ENCODE peak calls at places on chromosomes 6 and 20, in four cellular contexts. One of them, this sample, is unnamed.

GRCh38 chr6:9914951-9915350 is 499.9 kb downstream of the TFAP2A start:
- DNase-seq in GM13976: no peak
- DNase-seq in Right ventricle myocardium superior: no peak
- DNase-seq in stimulated activated CD4-positive, alpha-beta T cell treated with anti-CD3 and anti-CD28 coated beads, Interleukin-15, amount 100 ng/mL, for 24 hours: no peak
- DNase-seq in this sample: no peak

GRCh38 chr6:142481466-142481865 is 179.7 kb downstream of the ADGRG6 start:
- DNase-seq in stimulated activated CD4-positive, alpha-beta T cell treated with anti-CD3 and anti-CD28 coated beads, Interleukin-15, amount 100 ng/mL, for 24 hours: no peak
- DNase-seq in Right ventricle myocardium superior: no peak
- DNase-seq in GM13976: no peak
- DNase-seq in this sample: no peak

GRCh38 chr20:17419459-17419858 is 111.7 kb downstream of the BFSP1 start:
- DNase-seq in stimulated activated CD4-positive, alpha-beta T cell treated with anti-CD3 and anti-CD28 coated beads, Interleukin-15, amount 100 ng/mL, for 24 hours: no peak
- DNase-seq in GM13976: no peak
- DNase-seq in Right ventricle myocardium superior: no peak
- DNase-seq in this sample: no peak

GRCh38 chr6:1406306-1407058 is 17.1 kb downstream of the FOXF2 start:
- DNase-seq in GM13976: no peak
- DNase-seq in stimulated activated CD4-positive, alpha-beta T cell treated with anti-CD3 and anti-CD28 coated beads, Interleukin-15, amount 100 ng/mL, for 24 hours: no peak
- DNase-seq in Right ventricle myocardium superior: no peak
- DNase-seq in this sample: no peak

GRCh38 chr6:31574106-31575061 is 981 bp upstream of the TNF start:
- DNase-seq in stimulated activated CD4-positive, alpha-beta T cell treated with anti-CD3 and anti-CD28 coated beads, Interleukin-15, amount 100 ng/mL, for 24 hours: peak
- DNase-seq in Right ventricle myocardium superior: no peak
- DNase-seq in GM13976: no peak
- DNase-seq in this sample: no peak

GRCh38 chr20:9235518-9235917 is 166.6 kb downstream of the PLCB4 start:
- DNase-seq in stimulated activated CD4-positive, alpha-beta T cell treated with anti-CD3 and anti-CD28 coated beads, Interleukin-15, amount 100 ng/mL, for 24 hours: no peak
- DNase-seq in Right ventricle myocardium superior: no peak
- DNase-seq in GM13976: no peak
- DNase-seq in this sample: no peak

GRCh38 chr6:85551264-85551663 is 42.4 kb downstream of the SNX14 start:
- DNase-seq in stimulated activated CD4-positive, alpha-beta T cell treated with anti-CD3 and anti-CD28 coated beads, Interleukin-15, amount 100 ng/mL, for 24 hours: no peak
- DNase-seq in Right ventricle myocardium superior: no peak
- DNase-seq in GM13976: no peak
- DNase-seq in this sample: peak

GRCh38 chr6:111784423-111784822 is 88.8 kb downstream of the FYN start:
- DNase-seq in GM13976: no peak
- DNase-seq in Right ventricle myocardium superior: no peak
- DNase-seq in stimulated activated CD4-positive, alpha-beta T cell treated with anti-CD3 and anti-CD28 coated beads, Interleukin-15, amount 100 ng/mL, for 24 hours: no peak
- DNase-seq in this sample: no peak

GRCh38 chr6:159716247-159717086 is 10.8 kb upstream of the WTAP start:
- DNase-seq in Right ventricle myocardium superior: no peak
- DNase-seq in stimulated activated CD4-positive, alpha-beta T cell treated with anti-CD3 and anti-CD28 coated beads, Interleukin-15, amount 100 ng/mL, for 24 hours: no peak
- DNase-seq in GM13976: no peak
- DNase-seq in this sample: no peak

GRCh38 chr6:347951-348859 is 43.3 kb upstream of the IRF4 start:
- DNase-seq in stimulated activated CD4-positive, alpha-beta T cell treated with anti-CD3 and anti-CD28 coated beads, Interleukin-15, amount 100 ng/mL, for 24 hours: no peak
- DNase-seq in Right ventricle myocardium superior: no peak
- DNase-seq in GM13976: no peak
- DNase-seq in this sample: no peak

GRCh38 chr6:155444120-155444917 is 11.3 kb downstream of the NOX3 start:
- DNase-seq in GM13976: no peak
- DNase-seq in stimulated activated CD4-positive, alpha-beta T cell treated with anti-CD3 and anti-CD28 coated beads, Interleukin-15, amount 100 ng/mL, for 24 hours: no peak
- DNase-seq in Right ventricle myocardium superior: no peak
- DNase-seq in this sample: peak

GRCh38 chr6:18477301-18477941 is 90.3 kb downstream of the RNF144B start:
- DNase-seq in stimulated activated CD4-positive, alpha-beta T cell treated with anti-CD3 and anti-CD28 coated beads, Interleukin-15, amount 100 ng/mL, for 24 hours: no peak
- DNase-seq in Right ventricle myocardium superior: no peak
- DNase-seq in GM13976: no peak
- DNase-seq in this sample: no peak

GRCh38 chr20:17848649-17849048 is 119.9 kb downstream of the SNX5 start:
- DNase-seq in Right ventricle myocardium superior: no peak
- DNase-seq in GM13976: no peak
- DNase-seq in stimulated activated CD4-positive, alpha-beta T cell treated with anti-CD3 and anti-CD28 coated beads, Interleukin-15, amount 100 ng/mL, for 24 hours: no peak
- DNase-seq in this sample: no peak

GRCh38 chr6:160943997-160944396 is 47.6 kb upstream of the MAP3K4 start:
- DNase-seq in stimulated activated CD4-positive, alpha-beta T cell treated with anti-CD3 and anti-CD28 coated beads, Interleukin-15, amount 100 ng/mL, for 24 hours: no peak
- DNase-seq in GM13976: no peak
- DNase-seq in Right ventricle myocardium superior: no peak
- DNase-seq in this sample: no peak

GRCh38 chr20:52003415-52003814 is 188.2 kb downstream of the ZFP64 start:
- DNase-seq in Right ventricle myocardium superior: no peak
- DNase-seq in stimulated activated CD4-positive, alpha-beta T cell treated with anti-CD3 and anti-CD28 coated beads, Interleukin-15, amount 100 ng/mL, for 24 hours: no peak
- DNase-seq in GM13976: no peak
- DNase-seq in this sample: no peak

GRCh38 chr20:25061821-25062530 is 4.0 kb upstream of the ACSS1 start:
- DNase-seq in GM13976: no peak
- DNase-seq in stimulated activated CD4-positive, alpha-beta T cell treated with anti-CD3 and anti-CD28 coated beads, Interleukin-15, amount 100 ng/mL, for 24 hours: no peak
- DNase-seq in Right ventricle myocardium superior: no peak
- DNase-seq in this sample: no peak

GRCh38 chr6:4670824-4671409 is 105.3 kb upstream of the CDYL start:
- DNase-seq in stimulated activated CD4-positive, alpha-beta T cell treated with anti-CD3 and anti-CD28 coated beads, Interleukin-15, amount 100 ng/mL, for 24 hours: no peak
- DNase-seq in GM13976: no peak
- DNase-seq in Right ventricle myocardium superior: no peak
- DNase-seq in this sample: no peak

GRCh38 chr6:41741625-41742490 is 5.3 kb downstream of the PGC start:
- DNase-seq in stimulated activated CD4-positive, alpha-beta T cell treated with anti-CD3 and anti-CD28 coated beads, Interleukin-15, amount 100 ng/mL, for 24 hours: no peak
- DNase-seq in GM13976: no peak
- DNase-seq in Right ventricle myocardium superior: peak
- DNase-seq in this sample: peak

GRCh38 chr6:6505111-6505510 is 83.4 kb upstream of the LY86 start:
- DNase-seq in GM13976: no peak
- DNase-seq in stimulated activated CD4-positive, alpha-beta T cell treated with anti-CD3 and anti-CD28 coated beads, Interleukin-15, amount 100 ng/mL, for 24 hours: no peak
- DNase-seq in Right ventricle myocardium superior: no peak
- DNase-seq in this sample: no peak

GRCh38 chr6:7496266-7496875 is 45.1 kb upstream of the DSP start:
- DNase-seq in Right ventricle myocardium superior: peak
- DNase-seq in stimulated activated CD4-positive, alpha-beta T cell treated with anti-CD3 and anti-CD28 coated beads, Interleukin-15, amount 100 ng/mL, for 24 hours: no peak
- DNase-seq in GM13976: no peak
- DNase-seq in this sample: no peak

GRCh38 chr6:157761331-157761921 is 61.6 kb upstream of the SNX9 start:
- DNase-seq in stimulated activated CD4-positive, alpha-beta T cell treated with anti-CD3 and anti-CD28 coated beads, Interleukin-15, amount 100 ng/mL, for 24 hours: peak
- DNase-seq in Right ventricle myocardium superior: no peak
- DNase-seq in GM13976: peak
- DNase-seq in this sample: no peak

GRCh38 chr6:132860254-132860653 is 45.9 kb downstream of the RPS12 start:
- DNase-seq in stimulated activated CD4-positive, alpha-beta T cell treated with anti-CD3 and anti-CD28 coated beads, Interleukin-15, amount 100 ng/mL, for 24 hours: no peak
- DNase-seq in GM13976: no peak
- DNase-seq in Right ventricle myocardium superior: no peak
- DNase-seq in this sample: no peak

GRCh38 chr20:32585011-32585518 is at the start of gene NOL4L:
- DNase-seq in stimulated activated CD4-positive, alpha-beta T cell treated with anti-CD3 and anti-CD28 coated beads, Interleukin-15, amount 100 ng/mL, for 24 hours: peak
- DNase-seq in Right ventricle myocardium superior: peak
- DNase-seq in GM13976: no peak
- DNase-seq in this sample: peak

GRCh38 chr20:31684153-31685003 is 38.3 kb downstream of the BCL2L1 start:
- DNase-seq in Right ventricle myocardium superior: no peak
- DNase-seq in stimulated activated CD4-positive, alpha-beta T cell treated with anti-CD3 and anti-CD28 coated beads, Interleukin-15, amount 100 ng/mL, for 24 hours: no peak
- DNase-seq in GM13976: no peak
- DNase-seq in this sample: no peak

GRCh38 chr6:12582421-12583110 is 134.0 kb upstream of the PHACTR1 start:
- DNase-seq in Right ventricle myocardium superior: no peak
- DNase-seq in GM13976: no peak
- DNase-seq in stimulated activated CD4-positive, alpha-beta T cell treated with anti-CD3 and anti-CD28 coated beads, Interleukin-15, amount 100 ng/mL, for 24 hours: no peak
- DNase-seq in this sample: no peak

GRCh38 chr6:99294786-99295185 is 54.7 kb downstream of the FAXC start:
- DNase-seq in GM13976: no peak
- DNase-seq in stimulated activated CD4-positive, alpha-beta T cell treated with anti-CD3 and anti-CD28 coated beads, Interleukin-15, amount 100 ng/mL, for 24 hours: no peak
- DNase-seq in Right ventricle myocardium superior: no peak
- DNase-seq in this sample: no peak

GRCh38 chr6:19157496-19157895 is 679.7 kb upstream of the ID4 start:
- DNase-seq in GM13976: no peak
- DNase-seq in Right ventricle myocardium superior: no peak
- DNase-seq in stimulated activated CD4-positive, alpha-beta T cell treated with anti-CD3 and anti-CD28 coated beads, Interleukin-15, amount 100 ng/mL, for 24 hours: no peak
- DNase-seq in this sample: no peak

GRCh38 chr6:170529839-170530520 is 23.1 kb downstream of the PSMB1 start:
- DNase-seq in stimulated activated CD4-positive, alpha-beta T cell treated with anti-CD3 and anti-CD28 coated beads, Interleukin-15, amount 100 ng/mL, for 24 hours: peak
- DNase-seq in GM13976: peak
- DNase-seq in Right ventricle myocardium superior: peak
- DNase-seq in this sample: peak

GRCh38 chr6:161101517-161101916 is 109.9 kb downstream of the MAP3K4 start:
- DNase-seq in stimulated activated CD4-positive, alpha-beta T cell treated with anti-CD3 and anti-CD28 coated beads, Interleukin-15, amount 100 ng/mL, for 24 hours: no peak
- DNase-seq in Right ventricle myocardium superior: no peak
- DNase-seq in GM13976: no peak
- DNase-seq in this sample: no peak

GRCh38 chr20:1861347-1861987 is 33.7 kb upstream of the SIRPA start:
- DNase-seq in stimulated activated CD4-positive, alpha-beta T cell treated with anti-CD3 and anti-CD28 coated beads, Interleukin-15, amount 100 ng/mL, for 24 hours: no peak
- DNase-seq in GM13976: no peak
- DNase-seq in Right ventricle myocardium superior: no peak
- DNase-seq in this sample: no peak

GRCh38 chr20:40564997-40565680 is 123.9 kb downstream of the MAFB start:
- DNase-seq in stimulated activated CD4-positive, alpha-beta T cell treated with anti-CD3 and anti-CD28 coated beads, Interleukin-15, amount 100 ng/mL, for 24 hours: no peak
- DNase-seq in Right ventricle myocardium superior: no peak
- DNase-seq in GM13976: no peak
- DNase-seq in this sample: no peak

This sample was measured in Caco-2.